ENCODE peak calls at places on chromosomes 3 and 15, in eight cellular contexts. J is MCF 10A; R is HCEC 1CT; D is stimulated activated CD4-positive, alpha-beta T cell treated with anti-CD3 and anti-CD28 coated beads, TNF-alpha, amount 100 ng/mL, for 48 hours; A is cardiac muscle cell; C is activated gamma-delta T cell; V is Calu3; H is stimulated activated CD8-positive, alpha-beta memory T cell treated with anti-CD3 and anti-CD28 coated beads, Interleukin-15, amount 100 ng/mL, for 1 hour. T is an unnamed sample.

GRCh38 chr15:90869601-90870353 is 1.4 kb downstream of the FURIN start:
- DNase-seq in J (peak), C (no peak), A (peak), V (peak), D (peak), R (peak), H (no peak), T (peak)

GRCh38 chr3:51997935-51998596 is 2.4 kb upstream of the RPL29 start:
- DNase-seq in J (peak), R (no peak), C (no peak), A (no peak), V (peak), D (no peak), H (no peak), T (peak)

GRCh38 chr3:116444819-116445290 is 432 bp downstream of the LSAMP start:
- DNase-seq in H (no peak), R (no peak), V (peak), A (peak), D (no peak), J (no peak), C (no peak), T (no peak)

GRCh38 chr3:116445291-116445841 is at the start of gene LSAMP:
- DNase-seq in D (no peak), A (peak), V (no peak), J (no peak), R (no peak), H (no peak), C (no peak), T (no peak)

GRCh38 chr3:37324752-37325407 is 150.5 kb upstream of the LRRFIP2 start:
- DNase-seq in V (no peak), H (no peak), R (no peak), C (no peak), D (no peak), J (no peak), A (no peak), T (no peak)

GRCh38 chr15:60568301-60568742 is 89.4 kb upstream of the ICE2 start:
- DNase-seq in J (no peak), R (no peak), D (no peak), V (no peak), H (no peak), C (no peak), A (no peak), T (no peak)

GRCh38 chr15:48565560-48566482 is 79.7 kb downstream of the FBN1 start:
- DNase-seq in D (no peak), A (no peak), H (no peak), V (no peak), C (no peak), J (peak), R (peak), T (peak)

GRCh38 chr3:13951184-13951583 is 71.3 kb upstream of the WNT7A start:
- DNase-seq in C (no peak), V (no peak), A (no peak), J (no peak), R (no peak), D (no peak), H (no peak), T (no peak)

GRCh38 chr3:123081718-123082369 is 15.0 kb downstream of the PDIA5 start:
- DNase-seq in V (no peak), D (no peak), A (no peak), H (no peak), C (no peak), J (no peak), R (no peak), T (no peak)

GRCh38 chr15:70437882-70438331 is 325.5 kb downstream of the UACA start:
- DNase-seq in H (no peak), R (no peak), V (no peak), A (peak), C (no peak), J (peak), D (no peak), T (peak)

T was measured in epithelial cell of esophagus.